ENCODE peak calls at places on chromosomes 11 and 22, in nine cellular contexts. D is effector memory CD8-positive, alpha-beta T cell; U is EL; J is ACHN; N is activated CD4-positive, CD25-positive, alpha-beta regulatory T cell; B is caudate nucleus; R is KG1; V is nephron progenitor cell; C is NCI-H1092 treated with DMSO at 0.1 percent for 48 hours. X is an unnamed sample.

GRCh38 chr22:37985751-37986281 is 1.5 kb upstream of the SOX10 start:
- DNase-seq in D (no peak), U (no peak), J (no peak), N (no peak), B (no peak), R (no peak), V (no peak), C (no peak), X (no peak)

GRCh38 chr22:45302047-45302446 is 7.7 kb upstream of the FAM118A start:
- DNase-seq in D (no peak), U (peak), J (peak), N (no peak), B (no peak), R (no peak), V (no peak), C (no peak), X (no peak)

GRCh38 chr11:9274499-9275228 is 9.5 kb upstream of the DENND5A start:
- DNase-seq in D (no peak), U (no peak), J (no peak), N (no peak), B (no peak), R (no peak), V (no peak), C (no peak), X (no peak)

GRCh38 chr11:17762309-17762974 is 27.9 kb downstream of the KCNC1 start:
- DNase-seq in D (no peak), U (no peak), J (no peak), N (no peak), B (no peak), R (no peak), V (no peak), C (no peak), X (no peak)

GRCh38 chr11:86687083-86687799 is 14.8 kb upstream of the ME3 start:
- DNase-seq in D (no peak), U (no peak), J (no peak), N (no peak), B (no peak), R (no peak), V (no peak), C (no peak), X (no peak)

GRCh38 chr11:64355078-64355940 is 3.7 kb upstream of the RPS6KA4 start:
- DNase-seq in D (no peak), U (peak), J (peak), N (no peak), B (peak), R (peak), V (peak), C (peak), X (peak)

GRCh38 chr22:37314315-37315046 is 32.2 kb downstream of the CYTH4 start:
- DNase-seq in D (peak), U (peak), J (no peak), N (no peak), B (no peak), R (no peak), V (no peak), C (no peak), X (no peak)

GRCh38 chr11:14676068-14676467 is 32.5 kb downstream of the PDE3B start:
- DNase-seq in D (no peak), U (no peak), J (no peak), N (no peak), B (no peak), R (no peak), V (no peak), C (no peak), X (no peak)

GRCh38 chr11:76768091-76769047 is 14.8 kb upstream of the TSKU start:
- DNase-seq in D (peak), U (peak), J (no peak), N (no peak), B (no peak), R (peak), V (no peak), C (peak), X (no peak)

GRCh38 chr11:84890706-84891105 is 736.4 kb downstream of the DLG2 start:
- DNase-seq in D (no peak), U (peak), J (no peak), N (no peak), B (no peak), R (no peak), V (peak), C (no peak), X (no peak)

GRCh38 chr11:6608011-6608410 is 4.0 kb downstream of the TAF10 start:
- DNase-seq in D (no peak), U (no peak), J (no peak), N (no peak), B (no peak), R (no peak), V (no peak), C (no peak), X (no peak)

GRCh38 chr11:45180888-45181594 is 34.6 kb downstream of the PRDM11 start:
- DNase-seq in D (peak), U (peak), J (peak), N (no peak), B (no peak), R (no peak), V (peak), C (no peak), X (no peak)

GRCh38 chr11:133742388-133742787 is 102.9 kb downstream of the SPATA19 start:
- DNase-seq in D (no peak), U (no peak), J (no peak), N (no peak), B (no peak), R (no peak), V (no peak), C (no peak), X (no peak)

GRCh38 chr22:23913306-23913660 is 19.1 kb downstream of the MIF start:
- DNase-seq in D (no peak), U (no peak), J (no peak), N (no peak), B (no peak), R (no peak), V (no peak), C (no peak), X (no peak)

GRCh38 chr11:108025387-108026080 is 16.8 kb downstream of the CUL5 start:
- DNase-seq in D (no peak), U (no peak), J (no peak), N (no peak), B (no peak), R (no peak), V (no peak), C (no peak), X (no peak)